ENCODE peak calls at places on chromosome 21, in four cellular contexts. H is HepG2, E is PC-9, U is GM23248. F is an unnamed sample.

GRCh38 chr21:38267136-38267535 is 10.3 kb downstream of the KCNJ15 start:
- DNase-seq in U (peak), H (no peak), E (no peak), F (no peak)

GRCh38 chr21:16587141-16587570 is 857.4 kb downstream of the USP25 start:
- DNase-seq in U (peak), E (peak), H (peak), F (no peak)

GRCh38 chr21:22813201-22813600 is 1815.0 kb downstream of the NCAM2 start:
- DNase-seq in E (no peak), U (no peak), H (no peak), F (no peak)

GRCh38 chr21:39156024-39156423 is 27.2 kb downstream of the PSMG1 start:
- DNase-seq in H (no peak), E (no peak), U (no peak), F (no peak)

GRCh38 chr21:39345440-39345839 is 3.4 kb downstream of the HMGN1 start:
- DNase-seq in E (no peak), H (no peak), U (no peak), F (no peak)

GRCh38 chr21:43873673-43874072 is 8.7 kb downstream of the AGPAT3 start:
- DNase-seq in H (no peak), E (no peak), U (no peak), F (no peak)

GRCh38 chr21:16908087-16908486 is 604.8 kb upstream of the CXADR start:
- DNase-seq in H (no peak), E (peak), U (peak), F (no peak)

GRCh38 chr21:30072496-30072895 is 94.1 kb downstream of the CLDN17 start:
- DNase-seq in U (peak), E (peak), H (no peak), F (peak)

GRCh38 chr21:29829514-29830255 is 110.1 kb downstream of the GRIK1 start:
- DNase-seq in U (no peak), H (no peak), E (no peak), F (no peak)

GRCh38 chr21:29025328-29025713 is 853 bp downstream of the USP16 start:
- DNase-seq in E (no peak), H (no peak), U (peak), F (peak)

GRCh38 chr21:16241500-16241963 is 511.8 kb downstream of the USP25 start:
- DNase-seq in E (no peak), U (no peak), H (no peak), F (peak)

GRCh38 chr21:44288251-44289110 is 2.8 kb downstream of the AIRE start:
- DNase-seq in E (no peak), H (no peak), U (no peak), F (no peak)

GRCh38 chr21:39535646-39536437 is 76.9 kb upstream of the B3GALT5 start:
- DNase-seq in E (no peak), U (no peak), H (no peak), F (no peak)

GRCh38 chr21:28875078-28875477 is 117.6 kb downstream of the LTN1 start:
- DNase-seq in E (no peak), H (no peak), U (no peak), F (no peak)

GRCh38 chr21:38170283-38170682 is 86.5 kb upstream of the KCNJ15 start:
- DNase-seq in U (peak), H (no peak), E (no peak), F (peak)

GRCh38 chr21:29232601-29233541 is 65.9 kb upstream of the BACH1 start:
- DNase-seq in E (no peak), H (no peak), U (peak), F (no peak)

GRCh38 chr21:44365967-44366585 is 12.7 kb downstream of the TRPM2 start:
- DNase-seq in U (no peak), E (no peak), H (no peak), F (no peak)

GRCh38 chr21:43369124-43369523 is 57.8 kb downstream of the SIK1 start:
- DNase-seq in U (peak), H (peak), E (no peak), F (no peak)

GRCh38 chr21:21183092-21183491 is 184.9 kb downstream of the NCAM2 start:
- DNase-seq in U (no peak), E (no peak), H (no peak), F (no peak)

GRCh38 chr21:17708541-17709265 is 96.0 kb upstream of the BTG3 start:
- DNase-seq in E (no peak), H (no peak), U (no peak), F (no peak)

GRCh38 chr21:27645285-27645684 is 678.4 kb upstream of the ADAMTS5 start:
- DNase-seq in E (no peak), H (no peak), U (peak), F (no peak)

GRCh38 chr21:18443686-18444085 is 40.1 kb upstream of the TMPRSS15 start:
- DNase-seq in E (no peak), U (no peak), H (no peak), F (no peak)

GRCh38 chr21:16081304-16081703 is 351.5 kb downstream of the USP25 start:
- DNase-seq in H (no peak), E (no peak), U (no peak), F (no peak)

GRCh38 chr21:16624468-16625102 is 888.3 kb upstream of the CXADR start:
- DNase-seq in U (no peak), H (no peak), E (no peak), F (no peak)

GRCh38 chr21:15183712-15184353 is 119.0 kb upstream of the NRIP1 start:
- DNase-seq in H (no peak), E (no peak), U (no peak), F (no peak)

GRCh38 chr21:21188513-21189188 is 190.4 kb downstream of the NCAM2 start:
- DNase-seq in E (no peak), U (no peak), H (no peak), F (no peak)

GRCh38 chr21:44028287-44028659 is 16.2 kb downstream of the TRAPPC10 start:
- DNase-seq in H (no peak), E (no peak), U (no peak), F (no peak)

GRCh38 chr21:32021319-32022027 is 148.7 kb downstream of the HUNK start:
- DNase-seq in H (no peak), E (no peak), U (peak), F (no peak)

GRCh38 chr21:38277501-38278111 is 20.8 kb downstream of the KCNJ15 start:
- DNase-seq in E (no peak), H (no peak), U (peak), F (no peak)

GRCh38 chr21:39175154-39175553 is 8.1 kb downstream of the PSMG1 start:
- DNase-seq in U (peak), E (no peak), H (no peak), F (no peak)

GRCh38 chr21:44329086-44329889 is 9.9 kb downstream of the CFAP410 start:
- DNase-seq in U (peak), E (no peak), H (no peak), F (no peak)

GRCh38 chr21:27683292-27683691 is 716.4 kb upstream of the ADAMTS5 start:
- DNase-seq in H (no peak), E (no peak), U (no peak), F (no peak)

GRCh38 chr21:43772368-43772870 is 3.7 kb downstream of the CSTB start:
- DNase-seq in U (no peak), E (no peak), H (no peak), F (no peak)

GRCh38 chr21:15408089-15408488 is 321.7 kb upstream of the USP25 start:
- DNase-seq in E (no peak), U (no peak), H (no peak), F (no peak)

DNA sequence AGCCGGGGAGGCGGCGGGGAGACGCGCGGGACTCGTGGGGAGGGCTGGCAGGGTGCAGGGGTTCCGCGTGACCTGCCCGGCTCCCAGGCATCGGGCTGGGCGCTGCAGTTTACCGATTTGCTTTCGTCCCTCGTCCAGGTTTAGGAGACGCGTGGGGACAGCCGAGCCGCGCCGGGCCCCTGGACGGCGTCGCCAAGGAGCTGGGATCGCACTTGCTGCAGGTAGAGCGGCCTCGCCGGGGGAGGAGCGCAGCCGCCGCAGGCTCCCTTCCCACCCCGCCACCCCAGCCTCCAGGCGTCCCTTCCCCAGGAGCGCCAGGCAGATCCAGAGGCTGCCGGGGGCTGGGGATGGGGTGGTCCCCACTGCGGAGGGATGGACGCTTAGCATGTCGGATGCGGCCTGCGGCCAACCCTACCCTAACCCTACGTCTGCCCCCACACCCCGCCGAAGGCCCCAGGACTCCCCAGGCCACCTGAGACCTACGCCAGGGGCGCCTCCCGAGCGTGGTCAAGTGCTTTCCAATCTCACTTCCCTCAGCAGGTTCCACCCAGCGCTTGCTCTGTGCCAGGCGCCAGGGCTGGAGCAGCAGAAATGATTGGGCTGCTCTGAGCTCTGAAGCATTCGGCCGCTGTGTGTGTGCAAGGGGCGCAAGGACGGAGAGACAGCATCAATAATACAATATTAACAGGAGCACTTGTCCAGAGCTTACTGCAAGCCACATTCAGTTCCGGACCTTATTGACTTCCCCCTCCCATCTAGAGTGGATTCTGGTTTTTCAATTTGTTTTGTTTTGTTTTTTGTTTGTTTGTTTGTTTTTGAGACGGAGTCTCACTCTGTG is 10.3 kb downstream of the SIM2 start:
- DNase-seq in E (no peak), H (no peak), U (no peak), F (peak)
- TF ChIP-seq EZH2 in E (no peak), H (no peak), U (no peak), F (peak)

DNA sequence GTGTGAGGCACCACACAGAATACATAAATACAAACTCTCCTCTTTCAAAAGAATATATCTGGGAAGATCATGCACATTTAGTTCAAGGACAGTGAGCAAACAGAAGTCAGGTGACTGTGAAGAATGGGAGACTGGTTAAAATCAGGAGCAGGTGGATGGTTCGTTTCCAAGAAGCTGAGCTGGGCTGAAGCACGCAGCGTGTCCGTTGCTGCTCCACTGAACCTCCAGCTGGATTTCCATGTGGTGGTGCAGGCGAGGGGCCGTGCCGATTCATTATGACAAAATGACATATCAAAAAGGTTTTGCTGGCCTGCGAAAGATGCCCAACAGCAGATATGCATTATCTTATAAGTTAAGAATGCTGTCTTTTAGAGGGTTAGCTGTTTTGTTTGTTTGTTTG is 66.0 kb downstream of the OLIG1 start:
- DNase-seq in H (no peak), E (no peak), U (no peak), F (no peak)
- TF ChIP-seq EZH2 in H (no peak), E (no peak), U (no peak), F (no peak)

GRCh38 chr21:33069994-33070811 is at the start of gene OLIG1:
- DNase-seq in H (no peak), E (no peak), U (peak), F (peak)
- TF ChIP-seq EZH2 in H (no peak), E (no peak), U (no peak), F (peak)

GRCh38 chr21:34669149-34669879 is 520 bp downstream of the CLIC6 start:
- DNase-seq in U (peak), H (no peak), E (no peak), F (peak)
- TF ChIP-seq EZH2 in U (no peak), H (no peak), E (no peak), F (peak)

DNA sequence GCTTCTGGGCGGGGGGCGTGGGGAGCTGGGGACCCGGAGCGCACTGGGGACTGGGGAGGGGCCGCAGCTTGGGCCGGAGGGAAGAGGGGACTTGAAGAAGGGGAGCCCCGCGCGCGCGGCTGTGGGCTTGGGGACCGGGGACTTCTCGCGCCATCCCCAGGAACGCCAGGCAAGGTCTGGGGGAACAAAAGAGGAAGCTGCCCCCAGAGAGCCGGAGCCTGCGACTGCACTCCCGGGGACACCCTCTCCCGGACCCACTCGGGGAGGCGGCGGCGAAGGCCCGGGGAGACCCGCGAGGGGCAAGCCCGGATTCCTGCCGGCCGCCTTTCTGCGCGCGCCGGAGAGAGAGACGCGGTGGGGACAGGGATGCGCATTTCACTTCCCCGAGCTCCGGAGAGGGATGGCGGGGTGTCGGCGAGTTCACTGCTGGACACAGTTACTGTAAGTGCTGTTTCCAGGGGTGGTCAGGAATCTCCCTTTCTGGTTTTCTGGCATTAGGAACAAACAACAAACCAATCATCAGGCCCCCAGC is 732 bp downstream of the ABCG1 start:
- DNase-seq in E (no peak), H (no peak), U (peak), F (peak)
- TF ChIP-seq EZH2 in E (no peak), H (peak), U (no peak), F (no peak)

DNA sequence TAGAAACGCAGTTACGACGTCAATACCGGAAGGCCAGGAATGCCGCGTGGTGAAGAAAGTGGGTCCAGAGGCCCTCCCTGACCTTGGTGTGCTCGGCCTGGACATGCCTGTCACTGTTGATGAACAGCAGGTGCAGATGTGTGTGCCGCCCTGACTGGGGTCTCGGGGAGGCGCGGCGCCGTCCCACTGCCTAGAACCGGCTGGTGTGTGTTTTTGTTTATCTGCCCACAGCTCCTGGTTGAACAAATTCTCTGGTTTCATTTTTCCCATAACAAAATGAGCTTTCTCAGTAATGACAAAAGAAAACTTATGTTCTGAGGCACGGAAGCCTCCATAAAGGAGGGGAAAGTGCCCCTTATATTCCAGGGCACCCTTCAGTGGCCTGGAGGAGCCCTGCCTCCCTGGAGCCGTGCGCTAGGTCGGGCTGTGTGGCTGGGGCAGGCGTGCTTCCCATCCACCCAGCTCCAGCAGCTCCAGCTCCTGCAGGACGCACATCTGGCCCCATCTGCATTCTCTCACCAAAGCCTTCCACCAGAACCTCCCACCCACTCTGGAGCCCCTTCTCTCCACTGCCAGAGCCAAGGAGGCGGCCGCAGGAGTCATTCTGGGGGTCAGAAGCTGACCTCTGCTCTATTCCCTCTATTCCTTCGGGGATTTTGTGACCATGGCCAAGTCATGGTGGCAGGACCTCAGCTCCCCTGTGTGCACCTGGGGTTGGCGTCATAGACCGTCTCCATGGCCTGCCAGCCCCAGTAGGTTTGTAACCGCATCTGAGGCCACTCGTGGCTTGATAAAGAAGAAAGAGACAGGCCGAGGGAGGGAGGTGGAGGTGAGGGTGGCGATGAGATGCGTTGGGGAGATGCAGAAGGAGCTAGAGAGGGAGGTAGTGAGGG is 20.1 kb upstream of the COL18A1 start:
- DNase-seq in E (no peak), H (no peak), U (no peak), F (no peak)
- TF ChIP-seq EZH2 in E (no peak), H (no peak), U (no peak), F (no peak)

GRCh38 chr21:25966308-25966707 is 204.3 kb downstream of the APP start:
- DNase-seq in H (no peak), U (no peak), E (no peak), F (no peak)

GRCh38 chr21:25974937-25975336 is 195.6 kb downstream of the APP start:
- DNase-seq in U (no peak), H (no peak), E (no peak), F (no peak)

GRCh38 chr21:25967566-25968438 is 202.8 kb downstream of the APP start:
- DNase-seq in H (no peak), U (no peak), E (no peak), F (no peak)

GRCh38 chr21:25964926-25965325 is 205.6 kb downstream of the APP start:
- DNase-seq in U (no peak), H (no peak), E (no peak), F (no peak)

GRCh38 chr21:25970254-25970930 is 200.2 kb downstream of the APP start:
- DNase-seq in H (no peak), U (no peak), E (no peak), F (no peak)
- TF ChIP-seq EZH2 in H (no peak), U (no peak), E (no peak), F (no peak)

DNA sequence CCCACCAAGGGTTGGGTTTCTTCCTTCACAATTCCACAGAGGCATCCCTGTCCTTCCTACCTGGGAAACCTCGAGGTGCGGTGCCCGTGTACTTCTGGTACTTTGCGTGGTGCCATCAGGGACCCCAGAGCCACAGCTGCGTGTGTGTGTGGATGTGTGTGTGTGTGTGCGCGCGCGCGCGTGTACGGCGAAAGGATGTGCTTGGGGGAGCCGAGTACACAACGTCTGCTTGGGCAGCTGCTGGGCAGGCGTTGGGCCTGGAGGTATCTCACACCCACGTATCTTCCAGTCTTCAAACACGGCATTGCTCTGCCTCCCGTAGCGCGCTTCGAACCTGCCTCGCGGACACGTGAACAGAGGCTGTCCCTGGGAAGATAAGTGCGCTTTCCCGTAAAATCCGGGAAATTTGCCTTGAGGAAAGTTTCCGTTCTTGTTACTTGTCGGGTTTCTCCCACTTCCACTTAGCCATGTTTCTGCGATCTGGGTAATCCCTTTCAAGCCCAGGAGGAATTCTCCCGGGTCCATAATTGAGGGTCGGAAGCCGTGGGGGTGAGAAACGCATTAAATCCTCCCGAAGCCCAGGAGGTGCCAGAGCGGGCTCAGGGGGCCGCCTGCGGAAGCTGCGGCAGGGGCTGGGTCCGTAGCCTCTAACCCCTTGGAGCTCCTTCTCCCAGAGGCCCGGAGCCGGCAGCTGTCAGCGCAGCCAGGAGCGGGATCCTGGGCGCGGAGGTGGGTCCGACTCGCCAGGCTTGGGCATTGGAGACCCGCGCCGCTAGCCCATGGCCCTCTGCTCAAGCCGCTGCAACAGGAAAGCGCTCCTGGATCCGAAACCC is 2.1 kb upstream of the SIM2 start:
- DNase-seq in U (no peak), H (no peak), E (no peak), F (peak)
- TF ChIP-seq EZH2 in U (peak), H (no peak), E (no peak), F (peak)

DNA sequence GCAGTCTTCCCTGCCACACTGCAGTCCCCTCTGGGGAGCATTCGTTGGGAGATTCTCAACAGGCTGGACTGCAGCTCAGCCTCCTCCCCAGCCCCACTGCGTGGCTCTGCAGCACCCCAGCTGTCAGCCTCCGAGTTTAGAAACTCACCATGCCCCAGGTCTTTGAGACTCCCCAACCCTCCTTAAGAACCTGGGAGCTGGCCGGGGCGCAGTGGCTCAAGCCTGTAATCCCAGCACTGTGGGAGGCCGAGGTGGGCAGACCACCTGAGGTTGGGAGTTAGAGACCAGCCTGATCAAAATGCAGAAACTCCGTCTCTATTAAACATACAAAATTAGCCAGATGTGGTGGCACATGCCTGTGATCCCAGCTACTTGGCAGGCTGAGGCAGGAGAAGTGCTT is 5.4 kb downstream of the OLIG2 start:
- DNase-seq in H (no peak), U (no peak), E (no peak), F (no peak)
- TF ChIP-seq EZH2 in H (no peak), U (peak), E (no peak), F (no peak)

F was measured in neural progenitor cell.